ENCODE peak calls at places on chromosomes 3 and 15, in eight cellular contexts. L is thoracic aorta; K is heart right ventricle; J is A549; Y is Panc1; O is CD8-positive, alpha-beta T cell; W is fibroblast of lung; B is CD4-positive, alpha-beta T cell. I is an unnamed sample.

GRCh38 chr3:55206000-55206399 is 278.1 kb upstream of the LRTM1 start:
- DNase-seq in L (no peak), J (no peak), Y (no peak), W (peak), K (no peak), O (no peak), B (no peak), I (no peak)

GRCh38 chr3:32399030-32399620 is 7.5 kb downstream of the CMTM7 start:
- DNase-seq in B (no peak), W (peak), K (no peak), Y (no peak), J (peak), L (no peak), O (peak), I (no peak)

GRCh38 chr3:151875759-151876158 is 2.3 kb downstream of the SUCNR1 start:
- DNase-seq in Y (no peak), B (no peak), O (no peak), K (no peak), J (peak), L (no peak), W (no peak), I (no peak)

GRCh38 chr3:160038862-160039562 is 50.4 kb downstream of the IL12A start:
- DNase-seq in W (no peak), Y (no peak), K (no peak), J (no peak), B (no peak), O (no peak), L (no peak), I (no peak)

GRCh38 chr15:36917411-36918267 is 182.7 kb downstream of the MEIS2 start:
- DNase-seq in J (no peak), K (no peak), B (no peak), W (no peak), L (no peak), O (no peak), Y (no peak), I (no peak)

GRCh38 chr3:128076783-128077624 is 24.8 kb downstream of the SEC61A1 start:
- DNase-seq in Y (no peak), L (no peak), O (peak), J (no peak), W (no peak), B (peak), K (no peak), I (peak)

GRCh38 chr3:164533275-164533674 is 545.0 kb downstream of the SI start:
- DNase-seq in L (no peak), O (no peak), Y (no peak), K (no peak), B (no peak), J (no peak), W (no peak), I (no peak)

GRCh38 chr3:124322966-124323365 is 331.0 kb upstream of the ROPN1 start:
- DNase-seq in Y (no peak), B (no peak), K (no peak), J (no peak), O (no peak), W (peak), L (no peak), I (no peak)

GRCh38 chr15:31157644-31158069 is 56.1 kb upstream of the TRPM1 start:
- DNase-seq in L (no peak), W (peak), K (no peak), J (peak), B (no peak), Y (no peak), O (no peak), I (no peak)

GRCh38 chr15:71042356-71042922 is 72.8 kb upstream of the THSD4 start:
- DNase-seq in L (no peak), W (no peak), K (no peak), B (no peak), O (no peak), Y (no peak), J (no peak), I (no peak)
- H3K27ac ChIP-seq in L (no peak), W (peak), K (no peak), B (no peak), O (no peak), Y (no peak), J (no peak), I (no peak)

DNA sequence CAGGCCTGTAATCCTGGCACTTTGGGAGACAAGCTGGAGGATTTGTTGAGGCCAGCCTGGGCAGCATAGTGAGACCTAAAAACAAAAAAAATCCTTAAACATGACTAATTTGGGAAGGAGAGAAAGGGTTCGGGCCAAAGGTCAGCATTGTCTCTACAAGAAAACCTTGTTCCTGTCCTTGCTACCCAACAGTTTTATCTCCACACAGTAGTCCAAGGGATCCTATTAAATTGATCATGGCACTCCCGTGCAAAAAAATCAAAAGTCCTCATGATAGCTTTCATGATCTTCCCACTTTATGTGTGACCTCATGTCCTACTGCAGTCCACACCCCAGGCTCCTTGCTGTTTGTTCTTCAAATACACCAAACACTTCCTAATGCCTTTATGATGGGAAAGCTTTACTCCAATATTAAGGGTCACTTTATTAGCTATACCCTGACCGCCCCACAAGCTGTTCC is 4.2 kb downstream of the RPL15 start:
- DNase-seq in J (no peak), Y (no peak), K (no peak), B (no peak), O (no peak), L (no peak), W (no peak), I (no peak)
- H3K27ac ChIP-seq in J (no peak), Y (no peak), K (no peak), B (no peak), O (no peak), L (no peak), W (no peak), I (no peak)

DNA sequence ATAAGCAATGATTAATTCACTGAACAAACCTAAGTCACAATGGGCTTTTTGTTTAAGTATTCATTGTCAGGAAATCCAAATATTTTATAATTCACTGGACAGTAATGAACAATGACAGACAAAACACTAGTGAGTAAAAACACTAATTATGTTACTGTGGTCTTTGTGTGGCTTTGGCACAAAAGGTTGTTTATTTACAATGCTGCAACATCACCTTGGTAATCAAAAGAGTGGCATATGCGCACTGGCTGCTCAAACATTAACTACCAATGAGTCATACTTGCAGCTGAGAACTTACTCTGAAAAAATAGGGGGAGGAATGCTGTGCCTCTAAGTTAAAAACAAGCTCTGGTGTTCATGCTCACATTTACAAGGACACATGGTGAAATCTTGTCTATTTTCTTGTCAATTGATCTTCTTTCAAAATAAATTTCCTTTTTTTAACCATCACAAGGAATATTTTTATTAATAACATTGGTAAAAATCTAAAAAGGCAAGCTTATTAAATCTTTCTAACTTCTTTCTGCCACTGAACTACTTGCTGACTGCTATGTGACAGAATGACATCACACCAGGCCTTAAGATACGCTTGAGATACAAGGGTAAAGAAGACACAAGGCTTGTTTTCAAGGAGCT is 85.2 kb upstream of the PPIB start:
- DNase-seq in W (peak), Y (peak), O (no peak), J (peak), K (no peak), B (no peak), L (no peak), I (peak)
- H3K27ac ChIP-seq in W (peak), Y (peak), O (no peak), J (peak), K (peak), B (no peak), L (no peak), I (peak)

DNA sequence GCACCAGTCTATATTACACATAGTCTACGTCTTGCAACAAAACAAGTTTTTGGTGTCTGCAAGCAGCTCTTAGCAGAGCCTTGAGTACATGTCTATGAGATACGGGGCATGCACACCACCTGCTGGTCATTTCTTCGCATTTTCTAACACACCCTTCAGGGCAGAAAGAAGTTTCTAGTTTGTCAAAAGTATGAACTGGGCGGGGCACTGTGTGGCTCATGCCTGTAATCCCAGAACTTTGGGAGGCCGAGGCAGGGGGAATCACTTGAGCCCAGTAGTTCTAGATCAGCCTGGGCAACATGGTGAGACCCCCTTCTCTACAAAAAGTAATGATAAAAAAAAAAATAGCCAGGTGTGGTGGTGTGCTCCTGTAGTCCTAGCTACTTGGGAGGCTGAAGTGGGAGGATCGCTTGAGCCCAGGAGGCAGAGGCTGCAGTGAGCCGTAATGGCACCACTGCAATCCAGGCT is 64.2 kb upstream of the ARL8B start:
- DNase-seq in J (peak), W (peak), O (peak), L (peak), Y (peak), K (peak), B (peak), I (peak)
- H3K27ac ChIP-seq in J (peak), W (no peak), O (no peak), L (no peak), Y (no peak), K (no peak), B (no peak), I (no peak)